ENCODE peak calls at places on chromosomes 13 and 19, in seven cellular contexts. K is H9, T is neuronal stem cell, Z is IMR-90, B is H1, E is mesenchymal stem cell, A is trophoblast cell. H is an unnamed sample.
A peak's percentile ranks its signal among the peaks of the same experiment; 100 is the strongest.

GRCh38 chr13:93552596-93552995 is 326.0 kb downstream of the GPC6 start:
- DNase-seq in K (no peak), T (no peak), Z (no peak), B (no peak), E (no peak), A (no peak), H (peak; percentile 73)

GRCh38 chr13:78201411-78201810 is 282.8 kb upstream of the EDNRB start:
- DNase-seq in K (no peak), T (no peak), Z (no peak), B (no peak), E (no peak), A (no peak), H (no peak)

GRCh38 chr13:104171132-104171531 is 1104.9 kb upstream of the SLC10A2 start:
- DNase-seq in K (no peak), T (no peak), Z (no peak), B (no peak), E (no peak), A (no peak), H (no peak)

GRCh38 chr13:109344552-109345157 is 441.7 kb downstream of the IRS2 start:
- DNase-seq in K (no peak), T (no peak), Z (peak; percentile 82), B (no peak), E (peak; percentile 74), A (peak; percentile 23), H (peak; percentile 51)

GRCh38 chr19:31600731-31601295 is 251.6 kb upstream of the TSHZ3 start:
- DNase-seq in K (no peak), T (no peak), Z (no peak), B (no peak), E (no peak), A (no peak), H (no peak)

GRCh38 chr19:30318936-30319335 is 53.2 kb upstream of the ZNF536 start:
- DNase-seq in K (no peak), T (no peak), Z (no peak), B (no peak), E (no peak), A (no peak), H (no peak)

GRCh38 chr19:11257827-11258380 is 4.4 kb downstream of the DOCK6 start:
- DNase-seq in K (no peak), T (no peak), Z (no peak), B (no peak), E (no peak), A (no peak), H (no peak)

GRCh38 chr13:101747039-101747438 is 294.6 kb downstream of the ITGBL1 start:
- DNase-seq in K (no peak), T (no peak), Z (no peak), B (no peak), E (no peak), A (no peak), H (no peak)

GRCh38 chr19:55563261-55563690 is 17.4 kb downstream of the ZNF579 start:
- DNase-seq in K (no peak), T (no peak), Z (no peak), B (no peak), E (no peak), A (no peak), H (no peak)

GRCh38 chr19:5547881-5548280 is 19.9 kb downstream of the TINCR start:
- DNase-seq in K (peak; percentile 70), T (no peak), Z (peak; percentile 51), B (no peak), E (peak; percentile 51), A (peak; percentile 32), H (peak; percentile 75)

GRCh38 chr13:30763786-30764440 is 28.6 kb downstream of the ALOX5AP start:
- DNase-seq in K (no peak), T (no peak), Z (peak; percentile 39), B (no peak), E (no peak), A (no peak), H (no peak)

GRCh38 chr19:3188627-3189596 is 3.2 kb downstream of the NCLN start:
- DNase-seq in K (no peak), T (no peak), Z (no peak), B (no peak), E (no peak), A (no peak), H (no peak)

GRCh38 chr19:38793186-38793585 is 4.2 kb downstream of the LGALS7B start:
- DNase-seq in K (no peak), T (no peak), Z (peak; percentile 60), B (no peak), E (no peak), A (peak; percentile 33), H (no peak)

GRCh38 chr19:47351545-47351944 is 2.4 kb downstream of the DHX34 start:
- DNase-seq in K (peak; percentile 64), T (no peak), Z (peak; percentile 27), B (no peak), E (peak; percentile 53), A (no peak), H (peak; percentile 69)

GRCh38 chr19:49492573-49493411 is 3.4 kb upstream of the RPS11 start:
- DNase-seq in K (no peak), T (no peak), Z (peak; percentile 27), B (no peak), E (peak; percentile 22), A (no peak), H (no peak)

GRCh38 chr19:288911-289310 is 2.3 kb downstream of the PLPP2 start:
- DNase-seq in K (no peak), T (no peak), Z (no peak), B (no peak), E (no peak), A (no peak), H (no peak)

GRCh38 chr19:3387645-3388589 is 21.5 kb downstream of the NFIC start:
- DNase-seq in K (no peak), T (no peak), Z (peak; percentile 39), B (no peak), E (no peak), A (no peak), H (no peak)

GRCh38 chr19:12345197-12345596 is 11.8 kb upstream of the ZNF563 start:
- DNase-seq in K (no peak), T (no peak), Z (no peak), B (no peak), E (no peak), A (no peak), H (no peak)

GRCh38 chr19:12353375-12353774 is 12.1 kb downstream of the ZNF442 start:
- DNase-seq in K (no peak), T (no peak), Z (no peak), B (no peak), E (no peak), A (no peak), H (no peak)

GRCh38 chr19:12346896-12347295 is 13.5 kb upstream of the ZNF563 start:
- DNase-seq in K (no peak), T (no peak), Z (no peak), B (no peak), E (no peak), A (no peak), H (no peak)

GRCh38 chr19:12350185-12350889 is 15.1 kb downstream of the ZNF442 start:
- DNase-seq in K (no peak), T (no peak), Z (no peak), B (no peak), E (no peak), A (no peak), H (no peak)

GRCh38 chr19:12350890-12351197 is 14.6 kb downstream of the ZNF442 start:
- DNase-seq in K (no peak), T (no peak), Z (no peak), B (no peak), E (no peak), A (no peak), H (no peak)
- H2BK120ac ChIP-seq in K (no peak overlapping the region), T (no peak overlapping the region), Z (no peak overlapping the region), B (no peak overlapping the region), E (no peak overlapping the region), A (no peak overlapping the region), H (no peak overlapping the region)

GRCh38 chr19:17451820-17452219 is 3.4 kb upstream of the TMEM221 start:
- DNase-seq in K (no peak), T (no peak), Z (no peak), B (no peak), E (no peak), A (no peak), H (no peak)

GRCh38 chr19:17450264-17451075 is 2.0 kb upstream of the TMEM221 start:
- DNase-seq in K (no peak), T (no peak), Z (no peak), B (no peak), E (no peak), A (peak; percentile 60), H (no peak)

GRCh38 chr19:17445526-17446165 is 2.8 kb downstream of the TMEM221 start:
- DNase-seq in K (no peak), T (no peak), Z (no peak), B (no peak), E (no peak), A (no peak), H (no peak)

GRCh38 chr19:17447704-17448189 is 721 bp downstream of the TMEM221 start:
- DNase-seq in K (no peak), T (no peak), Z (no peak), B (no peak), E (no peak), A (no peak), H (no peak)

DNA sequence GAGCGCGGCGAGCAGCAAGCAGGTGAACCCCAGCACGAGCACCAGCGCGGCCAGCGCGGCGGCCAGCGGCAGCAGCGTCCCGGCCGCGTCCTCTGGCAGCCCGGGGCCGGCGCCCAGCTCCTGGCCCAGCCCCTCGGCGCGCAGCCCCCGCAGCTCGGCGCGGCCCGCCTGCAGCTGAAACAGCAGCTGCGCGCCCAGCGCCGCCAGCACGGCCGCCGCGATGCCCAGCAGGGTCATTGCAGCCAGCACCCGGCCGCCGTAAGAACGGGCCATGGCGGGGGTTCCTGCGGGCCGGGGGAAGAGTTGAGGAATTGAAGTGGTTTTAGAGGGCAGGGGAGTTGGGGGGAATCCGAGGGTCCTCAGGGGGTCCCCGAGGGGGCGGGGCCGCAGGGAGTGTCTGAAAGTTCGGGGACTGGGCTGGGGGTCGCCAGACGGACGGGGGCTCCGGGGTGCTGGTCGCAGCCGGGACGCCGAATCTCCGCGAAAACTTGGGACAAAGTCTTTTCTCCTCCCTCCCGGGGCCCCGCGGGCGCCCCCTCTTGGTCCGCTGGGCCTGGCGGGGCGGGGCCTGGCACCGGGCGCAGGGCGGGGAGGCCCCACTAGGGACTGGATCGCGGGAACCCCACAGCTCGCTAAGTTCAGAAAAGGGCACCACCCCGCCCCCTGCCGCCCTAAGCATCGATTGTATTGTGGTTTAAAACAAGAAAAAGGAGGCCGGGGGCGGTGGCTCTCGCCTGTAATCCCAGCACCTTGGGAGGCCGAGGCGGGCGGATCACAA is at the start of gene TMEM221:
- DNase-seq in K (peak; percentile 71), T (no peak), Z (no peak), B (no peak), E (peak; percentile 44), A (no peak), H (peak; percentile 66)
- H2BK120ac ChIP-seq in K (no peak within 1 kb of the TSS), T (no peak within 1 kb of the TSS), Z (no peak within 1 kb of the TSS), B (no peak within 1 kb of the TSS), E (no peak within 1 kb of the TSS), A (no peak within 1 kb of the TSS), H (no peak within 1 kb of the TSS)

GRCh38 chr13:113917096-113917495 is 53.2 kb upstream of the GAS6 start:
- DNase-seq in K (no peak), T (no peak), Z (no peak), B (no peak), E (no peak), A (no peak), H (no peak)
- H2BK120ac ChIP-seq in K (no peak overlapping the region), T (no peak overlapping the region), Z (peak overlapping the region; percentile 36), B (no peak overlapping the region), E (peak overlapping the region; percentile 57), A (no peak overlapping the region), H (no peak overlapping the region)

DNA sequence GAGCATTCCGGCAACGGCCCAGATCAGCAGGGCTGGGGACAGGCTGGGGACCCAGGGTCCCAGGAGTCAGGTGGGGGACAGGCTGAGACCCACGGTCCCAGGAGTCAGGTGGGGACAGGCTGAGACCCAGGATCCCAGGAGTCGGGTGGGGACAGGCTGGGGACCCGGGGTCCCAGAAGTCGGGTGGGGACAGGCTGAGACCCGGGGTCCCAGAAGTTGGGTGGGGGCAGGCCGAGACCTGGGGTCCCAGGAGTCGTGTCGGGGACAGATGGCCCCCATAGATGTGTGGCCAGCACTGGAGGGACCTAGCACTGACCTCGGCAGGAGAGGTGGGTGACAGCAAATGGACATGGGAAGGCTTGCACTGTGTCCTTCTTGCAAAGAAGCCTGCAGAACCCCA is 39.7 kb upstream of the SOX1 start:
- DNase-seq in K (no peak), T (no peak), Z (no peak), B (no peak), E (no peak), A (no peak), H (no peak)
- H2BK120ac ChIP-seq in K (no peak overlapping the region), T (no peak overlapping the region), Z (no peak overlapping the region), B (no peak overlapping the region), E (no peak overlapping the region), A (no peak overlapping the region), H (no peak overlapping the region)